ENCODE peak calls at places on chromosomes 11 and 22, in seven cellular contexts. F, W, B, U, M, Z and T are unnamed samples.

GRCh38 chr11:110431212-110432073 is 1.7 kb downstream of the FDX1 start:
- DNase-seq in B (no peak), F (no peak), W (no peak), U (no peak), Z (no peak), M (no peak), T (no peak)

GRCh38 chr22:38727123-38727522 is 21.4 kb downstream of the GTPBP1 start:
- DNase-seq in F (no peak), Z (no peak), W (no peak), U (no peak), M (no peak), B (no peak), T (no peak)

GRCh38 chr22:32050678-32051515 is 7.8 kb downstream of the SLC5A1 start:
- DNase-seq in M (no peak), F (peak), W (peak), U (peak), Z (peak), B (no peak), T (peak)

GRCh38 chr11:124612045-124612444 is 817 bp downstream of the PANX3 start:
- DNase-seq in F (no peak), U (no peak), B (no peak), Z (no peak), W (no peak), M (no peak), T (no peak)

GRCh38 chr11:118956094-118956846 is at the start of gene UPK2:
- DNase-seq in U (peak), M (peak), Z (peak), W (peak), F (peak), B (peak), T (peak)

GRCh38 chr11:110367571-110367970 is 62.2 kb upstream of the FDX1 start:
- DNase-seq in B (no peak), W (no peak), U (no peak), M (no peak), F (peak), Z (no peak), T (no peak)

GRCh38 chr11:121299417-121299816 is 6.8 kb downstream of the SC5D start:
- DNase-seq in W (no peak), U (no peak), Z (no peak), F (no peak), B (no peak), M (no peak), T (no peak)

GRCh38 chr11:93843906-93844305 is 6.5 kb downstream of the VSTM5 start:
- DNase-seq in M (no peak), B (no peak), U (no peak), Z (no peak), W (no peak), F (no peak), T (no peak)

GRCh38 chr11:102317099-102317767 is at the start of gene BIRC3:
- DNase-seq in F (peak), U (peak), B (peak), Z (peak), W (peak), M (no peak), T (peak)

GRCh38 chr11:103794262-103794661 is 242.2 kb upstream of the DDI1 start:
- DNase-seq in Z (no peak), U (no peak), M (no peak), B (no peak), W (no peak), F (no peak), T (peak)

GRCh38 chr11:26827567-26828037 is 105.7 kb upstream of the SLC5A12 start:
- DNase-seq in W (no peak), F (no peak), M (no peak), U (no peak), B (no peak), Z (no peak), T (no peak)

GRCh38 chr11:73585834-73586575 is 11.9 kb downstream of the FAM168A start:
- DNase-seq in M (no peak), Z (no peak), U (no peak), F (no peak), W (no peak), B (no peak), T (no peak)

GRCh38 chr11:64148200-64148916 is 17.6 kb downstream of the MACROD1 start:
- DNase-seq in M (no peak), U (peak), B (peak), Z (peak), W (peak), F (peak), T (peak)

GRCh38 chr11:57309106-57310059 is 15.4 kb downstream of the TNKS1BP1 start:
- DNase-seq in Z (no peak), F (no peak), U (no peak), W (no peak), B (no peak), M (no peak), T (no peak)

GRCh38 chr22:17065433-17065832 is 19.4 kb upstream of the IL17RA start:
- DNase-seq in F (no peak), B (no peak), W (no peak), U (no peak), Z (no peak), M (no peak), T (no peak)

GRCh38 chr22:31082606-31083376 is 1.7 kb downstream of the SMTN start:
- DNase-seq in B (no peak), M (no peak), Z (peak), U (peak), F (peak), W (peak), T (no peak)

GRCh38 chr11:6248248-6248647 is 9.4 kb downstream of the CNGA4 start:
- DNase-seq in B (no peak), Z (no peak), W (peak), M (no peak), U (no peak), F (no peak), T (no peak)

GRCh38 chr11:46564459-46564858 is 29.4 kb downstream of the AMBRA1 start:
- DNase-seq in W (no peak), Z (no peak), U (no peak), B (no peak), F (no peak), M (no peak), T (no peak)

GRCh38 chr22:18968011-18968749 is 32.1 kb upstream of the PRODH start:
- DNase-seq in U (no peak), Z (peak), F (no peak), M (no peak), B (no peak), W (no peak), T (no peak)

GRCh38 chr11:43987384-43988039 is 45.1 kb downstream of the C11orf96 start:
- DNase-seq in Z (peak), U (no peak), W (peak), M (no peak), B (no peak), F (no peak), T (peak)

GRCh38 chr11:116986521-116987105 is 111.6 kb downstream of the SIK3 start:
- DNase-seq in Z (no peak), U (no peak), M (no peak), F (no peak), W (peak), B (no peak), T (peak)

GRCh38 chr11:64124147-64124546 is 41.8 kb downstream of the MACROD1 start:
- DNase-seq in U (no peak), F (no peak), B (no peak), W (no peak), M (no peak), Z (no peak), T (no peak)

GRCh38 chr11:30107899-30108298 is 91.1 kb upstream of the KCNA4 start:
- DNase-seq in U (no peak), M (no peak), B (no peak), F (no peak), W (peak), Z (no peak), T (peak)

GRCh38 chr11:67300756-67301312 is 2.5 kb upstream of the SSH3 start:
- DNase-seq in F (no peak), Z (no peak), U (no peak), M (no peak), B (no peak), W (no peak), T (no peak)

GRCh38 chr22:44445731-44446130 is 52.3 kb downstream of the RTL6 start:
- DNase-seq in B (no peak), Z (no peak), U (no peak), F (no peak), W (no peak), M (no peak), T (no peak)

GRCh38 chr11:75577198-75577597 is 15.1 kb downstream of the SERPINH1 start:
- DNase-seq in W (no peak), Z (no peak), M (no peak), B (no peak), U (peak), F (no peak), T (no peak)

GRCh38 chr11:99822846-99823565 is 802.3 kb downstream of the CNTN5 start:
- DNase-seq in F (no peak), B (no peak), M (no peak), Z (no peak), W (no peak), U (no peak), T (no peak)

GRCh38 chr22:40426671-40427070 is 56.3 kb downstream of the SGSM3 start:
- DNase-seq in W (no peak), B (no peak), U (no peak), M (no peak), F (no peak), Z (no peak), T (peak)

GRCh38 chr22:26416670-26417270 is 12.3 kb upstream of the ASPHD2 start:
- DNase-seq in F (no peak), B (no peak), Z (no peak), U (no peak), M (no peak), W (peak), T (peak)

GRCh38 chr22:48192920-48193319 is 1430.5 kb downstream of the TBC1D22A start:
- DNase-seq in U (no peak), W (no peak), Z (no peak), M (no peak), F (no peak), B (no peak), T (no peak)